ENCODE peak calls at places on chromosomes 2 and 18, in six cellular contexts. One of them, this sample, is unnamed.

GRCh38 chr2:37568565-37568964 is 102.9 kb downstream of the CDC42EP3 start:
- DNase-seq in activated effector memory CD4-positive, alpha-beta T cell treated with anti-CD3 and anti-CD28 coated beads, Interleukin-2, amount 50 U/mL, for 16 hours: peak; percentile 64
- DNase-seq in left ventricle myocardium inferior: no peak
- DNase-seq in uterus: no peak
- DNase-seq in omental fat pad: no peak
- DNase-seq in CD8-positive, alpha-beta T cell: no peak
- DNase-seq in this sample: no peak

GRCh38 chr2:235554385-235554784 is 60.5 kb downstream of the AGAP1 start:
- DNase-seq in activated effector memory CD4-positive, alpha-beta T cell treated with anti-CD3 and anti-CD28 coated beads, Interleukin-2, amount 50 U/mL, for 16 hours: no peak
- DNase-seq in left ventricle myocardium inferior: no peak
- DNase-seq in uterus: no peak
- DNase-seq in omental fat pad: no peak
- DNase-seq in CD8-positive, alpha-beta T cell: no peak
- DNase-seq in this sample: no peak

GRCh38 chr2:83251473-83251872 is 1207.6 kb downstream of the SUCLG1 start:
- DNase-seq in activated effector memory CD4-positive, alpha-beta T cell treated with anti-CD3 and anti-CD28 coated beads, Interleukin-2, amount 50 U/mL, for 16 hours: no peak
- DNase-seq in left ventricle myocardium inferior: no peak
- DNase-seq in uterus: no peak
- DNase-seq in omental fat pad: no peak
- DNase-seq in CD8-positive, alpha-beta T cell: no peak
- DNase-seq in this sample: no peak

GRCh38 chr18:58054041-58054733 is 10.2 kb downstream of the NEDD4L start:
- DNase-seq in activated effector memory CD4-positive, alpha-beta T cell treated with anti-CD3 and anti-CD28 coated beads, Interleukin-2, amount 50 U/mL, for 16 hours: no peak
- DNase-seq in left ventricle myocardium inferior: no peak
- DNase-seq in uterus: no peak
- DNase-seq in omental fat pad: no peak
- DNase-seq in CD8-positive, alpha-beta T cell: no peak
- DNase-seq in this sample: no peak

GRCh38 chr2:176680916-176681315 is 411.7 kb downstream of the MTX2 start:
- DNase-seq in activated effector memory CD4-positive, alpha-beta T cell treated with anti-CD3 and anti-CD28 coated beads, Interleukin-2, amount 50 U/mL, for 16 hours: no peak
- DNase-seq in left ventricle myocardium inferior: no peak
- DNase-seq in uterus: no peak
- DNase-seq in omental fat pad: no peak
- DNase-seq in CD8-positive, alpha-beta T cell: no peak
- DNase-seq in this sample: no peak

GRCh38 chr2:39696072-39696471 is 30.4 kb downstream of the TMEM178A start:
- DNase-seq in activated effector memory CD4-positive, alpha-beta T cell treated with anti-CD3 and anti-CD28 coated beads, Interleukin-2, amount 50 U/mL, for 16 hours: no peak
- DNase-seq in left ventricle myocardium inferior: no peak
- DNase-seq in uterus: no peak
- DNase-seq in omental fat pad: no peak
- DNase-seq in CD8-positive, alpha-beta T cell: no peak
- DNase-seq in this sample: peak; percentile 88

GRCh38 chr2:161273038-161273760 is 35.0 kb upstream of the PSMD14 start:
- DNase-seq in activated effector memory CD4-positive, alpha-beta T cell treated with anti-CD3 and anti-CD28 coated beads, Interleukin-2, amount 50 U/mL, for 16 hours: no peak
- DNase-seq in left ventricle myocardium inferior: no peak
- DNase-seq in uterus: no peak
- DNase-seq in omental fat pad: no peak
- DNase-seq in CD8-positive, alpha-beta T cell: no peak
- DNase-seq in this sample: peak; percentile 36

GRCh38 chr2:43073373-43073772 is 153.0 kb downstream of the ZFP36L2 start:
- DNase-seq in activated effector memory CD4-positive, alpha-beta T cell treated with anti-CD3 and anti-CD28 coated beads, Interleukin-2, amount 50 U/mL, for 16 hours: peak; percentile 16
- DNase-seq in left ventricle myocardium inferior: peak; percentile 70
- DNase-seq in uterus: no peak
- DNase-seq in omental fat pad: no peak
- DNase-seq in CD8-positive, alpha-beta T cell: no peak
- DNase-seq in this sample: no peak

GRCh38 chr18:13530879-13531387 is 195.4 kb downstream of the FAM210A start:
- DNase-seq in activated effector memory CD4-positive, alpha-beta T cell treated with anti-CD3 and anti-CD28 coated beads, Interleukin-2, amount 50 U/mL, for 16 hours: peak; percentile 63
- DNase-seq in left ventricle myocardium inferior: peak; percentile 62
- DNase-seq in uterus: peak; percentile 61
- DNase-seq in omental fat pad: no peak
- DNase-seq in CD8-positive, alpha-beta T cell: no peak
- DNase-seq in this sample: no peak

GRCh38 chr2:33202641-33203345 is 256.0 kb downstream of the LTBP1 start:
- DNase-seq in activated effector memory CD4-positive, alpha-beta T cell treated with anti-CD3 and anti-CD28 coated beads, Interleukin-2, amount 50 U/mL, for 16 hours: no peak
- DNase-seq in left ventricle myocardium inferior: no peak
- DNase-seq in uterus: no peak
- DNase-seq in omental fat pad: no peak
- DNase-seq in CD8-positive, alpha-beta T cell: no peak
- DNase-seq in this sample: no peak

GRCh38 chr2:174681983-174682577 is 82.2 kb downstream of the CHRNA1 start:
- DNase-seq in activated effector memory CD4-positive, alpha-beta T cell treated with anti-CD3 and anti-CD28 coated beads, Interleukin-2, amount 50 U/mL, for 16 hours: peak; percentile 76
- DNase-seq in left ventricle myocardium inferior: peak; percentile 53
- DNase-seq in uterus: peak; percentile 42
- DNase-seq in omental fat pad: no peak
- DNase-seq in CD8-positive, alpha-beta T cell: no peak
- DNase-seq in this sample: no peak

GRCh38 chr2:187679454-187679853 is 125.2 kb upstream of the TFPI start:
- DNase-seq in activated effector memory CD4-positive, alpha-beta T cell treated with anti-CD3 and anti-CD28 coated beads, Interleukin-2, amount 50 U/mL, for 16 hours: no peak
- DNase-seq in left ventricle myocardium inferior: no peak
- DNase-seq in uterus: no peak
- DNase-seq in omental fat pad: no peak
- DNase-seq in CD8-positive, alpha-beta T cell: no peak
- DNase-seq in this sample: no peak

GRCh38 chr2:214139630-214140284 is 271.1 kb upstream of the VWC2L start:
- DNase-seq in activated effector memory CD4-positive, alpha-beta T cell treated with anti-CD3 and anti-CD28 coated beads, Interleukin-2, amount 50 U/mL, for 16 hours: no peak
- DNase-seq in left ventricle myocardium inferior: no peak
- DNase-seq in uterus: no peak
- DNase-seq in omental fat pad: no peak
- DNase-seq in CD8-positive, alpha-beta T cell: no peak
- DNase-seq in this sample: no peak

GRCh38 chr18:74353169-74353775 is 37.6 kb downstream of the C18orf63 start:
- DNase-seq in activated effector memory CD4-positive, alpha-beta T cell treated with anti-CD3 and anti-CD28 coated beads, Interleukin-2, amount 50 U/mL, for 16 hours: peak; percentile 78
- DNase-seq in left ventricle myocardium inferior: peak; percentile 38
- DNase-seq in uterus: peak; percentile 54
- DNase-seq in omental fat pad: no peak
- DNase-seq in CD8-positive, alpha-beta T cell: peak; percentile 27
- DNase-seq in this sample: no peak

GRCh38 chr2:197805598-197806316 is 1.4 kb downstream of the PLCL1 start:
- DNase-seq in activated effector memory CD4-positive, alpha-beta T cell treated with anti-CD3 and anti-CD28 coated beads, Interleukin-2, amount 50 U/mL, for 16 hours: no peak
- DNase-seq in left ventricle myocardium inferior: no peak
- DNase-seq in uterus: no peak
- DNase-seq in omental fat pad: no peak
- DNase-seq in CD8-positive, alpha-beta T cell: no peak
- DNase-seq in this sample: no peak

GRCh38 chr2:65388051-65388531 is 44.3 kb downstream of the SPRED2 start:
- DNase-seq in activated effector memory CD4-positive, alpha-beta T cell treated with anti-CD3 and anti-CD28 coated beads, Interleukin-2, amount 50 U/mL, for 16 hours: no peak
- DNase-seq in left ventricle myocardium inferior: no peak
- DNase-seq in uterus: no peak
- DNase-seq in omental fat pad: no peak
- DNase-seq in CD8-positive, alpha-beta T cell: no peak
- DNase-seq in this sample: no peak

GRCh38 chr2:207311316-207312005 is 145.7 kb upstream of the KLF7 start:
- DNase-seq in activated effector memory CD4-positive, alpha-beta T cell treated with anti-CD3 and anti-CD28 coated beads, Interleukin-2, amount 50 U/mL, for 16 hours: no peak
- DNase-seq in left ventricle myocardium inferior: no peak
- DNase-seq in uterus: peak; percentile 49
- DNase-seq in omental fat pad: no peak
- DNase-seq in CD8-positive, alpha-beta T cell: no peak
- DNase-seq in this sample: peak; percentile 50

GRCh38 chr2:236872015-236872414 is 213.7 kb upstream of the COPS8 start:
- DNase-seq in activated effector memory CD4-positive, alpha-beta T cell treated with anti-CD3 and anti-CD28 coated beads, Interleukin-2, amount 50 U/mL, for 16 hours: no peak
- DNase-seq in left ventricle myocardium inferior: no peak
- DNase-seq in uterus: no peak
- DNase-seq in omental fat pad: no peak
- DNase-seq in CD8-positive, alpha-beta T cell: no peak
- DNase-seq in this sample: no peak

GRCh38 chr2:26016012-26016742 is 17.7 kb upstream of the RAB10 start:
- DNase-seq in activated effector memory CD4-positive, alpha-beta T cell treated with anti-CD3 and anti-CD28 coated beads, Interleukin-2, amount 50 U/mL, for 16 hours: peak; percentile 31
- DNase-seq in left ventricle myocardium inferior: no peak
- DNase-seq in uterus: no peak
- DNase-seq in omental fat pad: no peak
- DNase-seq in CD8-positive, alpha-beta T cell: no peak
- DNase-seq in this sample: no peak

GRCh38 chr2:202278944-202279343 is 13.4 kb downstream of the NOP58 start:
- DNase-seq in activated effector memory CD4-positive, alpha-beta T cell treated with anti-CD3 and anti-CD28 coated beads, Interleukin-2, amount 50 U/mL, for 16 hours: no peak
- DNase-seq in left ventricle myocardium inferior: no peak
- DNase-seq in uterus: no peak
- DNase-seq in omental fat pad: no peak
- DNase-seq in CD8-positive, alpha-beta T cell: no peak
- DNase-seq in this sample: peak; percentile 32

GRCh38 chr2:157480182-157480961 is 36.5 kb upstream of the CYTIP start:
- DNase-seq in activated effector memory CD4-positive, alpha-beta T cell treated with anti-CD3 and anti-CD28 coated beads, Interleukin-2, amount 50 U/mL, for 16 hours: peak; percentile 66
- DNase-seq in left ventricle myocardium inferior: peak; percentile 82
- DNase-seq in uterus: no peak
- DNase-seq in omental fat pad: no peak
- DNase-seq in CD8-positive, alpha-beta T cell: no peak
- DNase-seq in this sample: no peak

GRCh38 chr2:57314682-57315081 is 731.9 kb upstream of the VRK2 start:
- DNase-seq in activated effector memory CD4-positive, alpha-beta T cell treated with anti-CD3 and anti-CD28 coated beads, Interleukin-2, amount 50 U/mL, for 16 hours: no peak
- DNase-seq in left ventricle myocardium inferior: no peak
- DNase-seq in uterus: no peak
- DNase-seq in omental fat pad: no peak
- DNase-seq in CD8-positive, alpha-beta T cell: no peak
- DNase-seq in this sample: no peak

GRCh38 chr2:9149388-9149660 is 57.3 kb upstream of the ASAP2 start:
- DNase-seq in activated effector memory CD4-positive, alpha-beta T cell treated with anti-CD3 and anti-CD28 coated beads, Interleukin-2, amount 50 U/mL, for 16 hours: no peak
- DNase-seq in left ventricle myocardium inferior: no peak
- DNase-seq in uterus: no peak
- DNase-seq in omental fat pad: no peak
- DNase-seq in CD8-positive, alpha-beta T cell: no peak
- DNase-seq in this sample: no peak

GRCh38 chr18:63997606-63998005 is 27.7 kb downstream of the SERPINB8 start:
- DNase-seq in activated effector memory CD4-positive, alpha-beta T cell treated with anti-CD3 and anti-CD28 coated beads, Interleukin-2, amount 50 U/mL, for 16 hours: no peak
- DNase-seq in left ventricle myocardium inferior: no peak
- DNase-seq in uterus: no peak
- DNase-seq in omental fat pad: no peak
- DNase-seq in CD8-positive, alpha-beta T cell: no peak
- DNase-seq in this sample: no peak

GRCh38 chr2:1051075-1051474 is 100.4 kb downstream of the SNTG2 start:
- DNase-seq in activated effector memory CD4-positive, alpha-beta T cell treated with anti-CD3 and anti-CD28 coated beads, Interleukin-2, amount 50 U/mL, for 16 hours: no peak
- DNase-seq in left ventricle myocardium inferior: no peak
- DNase-seq in uterus: no peak
- DNase-seq in omental fat pad: no peak
- DNase-seq in CD8-positive, alpha-beta T cell: no peak
- DNase-seq in this sample: no peak

GRCh38 chr2:62446491-62446890 is 59.5 kb downstream of the TMEM17 start:
- DNase-seq in activated effector memory CD4-positive, alpha-beta T cell treated with anti-CD3 and anti-CD28 coated beads, Interleukin-2, amount 50 U/mL, for 16 hours: no peak
- DNase-seq in left ventricle myocardium inferior: no peak
- DNase-seq in uterus: no peak
- DNase-seq in omental fat pad: no peak
- DNase-seq in CD8-positive, alpha-beta T cell: no peak
- DNase-seq in this sample: no peak

GRCh38 chr2:176291768-176292393 is 22.6 kb downstream of the MTX2 start:
- DNase-seq in activated effector memory CD4-positive, alpha-beta T cell treated with anti-CD3 and anti-CD28 coated beads, Interleukin-2, amount 50 U/mL, for 16 hours: no peak
- DNase-seq in left ventricle myocardium inferior: no peak
- DNase-seq in uterus: no peak
- DNase-seq in omental fat pad: no peak
- DNase-seq in CD8-positive, alpha-beta T cell: no peak
- DNase-seq in this sample: no peak

GRCh38 chr18:30358545-30358944 is 684.0 kb downstream of the DSC3 start:
- DNase-seq in activated effector memory CD4-positive, alpha-beta T cell treated with anti-CD3 and anti-CD28 coated beads, Interleukin-2, amount 50 U/mL, for 16 hours: no peak
- DNase-seq in left ventricle myocardium inferior: no peak
- DNase-seq in uterus: no peak
- DNase-seq in omental fat pad: no peak
- DNase-seq in CD8-positive, alpha-beta T cell: no peak
- DNase-seq in this sample: no peak

GRCh38 chr2:127567351-127567854 is 31.9 kb downstream of the MYO7B start:
- DNase-seq in activated effector memory CD4-positive, alpha-beta T cell treated with anti-CD3 and anti-CD28 coated beads, Interleukin-2, amount 50 U/mL, for 16 hours: peak; percentile 28
- DNase-seq in left ventricle myocardium inferior: no peak
- DNase-seq in uterus: no peak
- DNase-seq in omental fat pad: no peak
- DNase-seq in CD8-positive, alpha-beta T cell: no peak
- DNase-seq in this sample: no peak

GRCh38 chr2:190649798-190650390 is 1.0 kb downstream of the NAB1 start:
- DNase-seq in activated effector memory CD4-positive, alpha-beta T cell treated with anti-CD3 and anti-CD28 coated beads, Interleukin-2, amount 50 U/mL, for 16 hours: no peak
- DNase-seq in left ventricle myocardium inferior: no peak
- DNase-seq in uterus: no peak
- DNase-seq in omental fat pad: no peak
- DNase-seq in CD8-positive, alpha-beta T cell: no peak
- DNase-seq in this sample: no peak

GRCh38 chr2:160224060-160224459 is 24.0 kb upstream of the ITGB6 start:
- DNase-seq in activated effector memory CD4-positive, alpha-beta T cell treated with anti-CD3 and anti-CD28 coated beads, Interleukin-2, amount 50 U/mL, for 16 hours: peak; percentile 67
- DNase-seq in left ventricle myocardium inferior: no peak
- DNase-seq in uterus: no peak
- DNase-seq in omental fat pad: no peak
- DNase-seq in CD8-positive, alpha-beta T cell: no peak
- DNase-seq in this sample: no peak

GRCh38 chr2:53672881-53673522 is 94.6 kb upstream of the CHAC2 start:
- DNase-seq in activated effector memory CD4-positive, alpha-beta T cell treated with anti-CD3 and anti-CD28 coated beads, Interleukin-2, amount 50 U/mL, for 16 hours: no peak
- DNase-seq in left ventricle myocardium inferior: no peak
- DNase-seq in uterus: no peak
- DNase-seq in omental fat pad: no peak
- DNase-seq in CD8-positive, alpha-beta T cell: no peak
- DNase-seq in this sample: no peak

GRCh38 chr2:229873123-229873581 is 48.7 kb downstream of the TRIP12 start:
- DNase-seq in activated effector memory CD4-positive, alpha-beta T cell treated with anti-CD3 and anti-CD28 coated beads, Interleukin-2, amount 50 U/mL, for 16 hours: no peak
- DNase-seq in left ventricle myocardium inferior: no peak
- DNase-seq in uterus: no peak
- DNase-seq in omental fat pad: no peak
- DNase-seq in CD8-positive, alpha-beta T cell: no peak
- DNase-seq in this sample: no peak

GRCh38 chr2:209563453-209563852 is 139.6 kb downstream of the MAP2 start:
- DNase-seq in activated effector memory CD4-positive, alpha-beta T cell treated with anti-CD3 and anti-CD28 coated beads, Interleukin-2, amount 50 U/mL, for 16 hours: no peak
- DNase-seq in left ventricle myocardium inferior: no peak
- DNase-seq in uterus: no peak
- DNase-seq in omental fat pad: no peak
- DNase-seq in CD8-positive, alpha-beta T cell: no peak
- DNase-seq in this sample: no peak

This sample was measured in NCI-H2029.